ENCODE peak calls at places on chromosomes 6 and 20, in six cellular contexts. K is NCI-H1417, A is mesothelial cell of epicardium, R is aorta, U is cerebellar cortex, Q is adrenal gland. J is an unnamed sample.
A peak's percentile ranks its signal among the peaks of the same experiment; 100 is the strongest.

GRCh38 chr6:33217246-33217645 is 8.9 kb downstream of the RING1 start:
- DNase-seq in K (no peak), A (no peak), R (no peak), U (no peak), Q (no peak), J (no peak)

GRCh38 chr6:15062311-15063252 is 183.3 kb upstream of the JARID2 start:
- DNase-seq in K (no peak), A (no peak), R (no peak), U (no peak), Q (peak; percentile 7), J (no peak)

GRCh38 chr6:112806163-112806900 is 459.2 kb downstream of the RFPL4B start:
- DNase-seq in K (no peak), A (no peak), R (no peak), U (no peak), Q (no peak), J (no peak)

GRCh38 chr6:75076009-75076408 is 129.8 kb downstream of the COL12A1 start:
- DNase-seq in K (no peak), A (no peak), R (no peak), U (no peak), Q (no peak), J (no peak)

GRCh38 chr6:72728706-72729343 is 107.0 kb downstream of the KCNQ5 start:
- DNase-seq in K (no peak), A (no peak), R (no peak), U (no peak), Q (no peak), J (no peak)

GRCh38 chr6:116924245-116924644 is 47.2 kb downstream of the RFX6 start:
- DNase-seq in K (no peak), A (no peak), R (no peak), U (no peak), Q (no peak), J (no peak)

GRCh38 chr6:163347021-163347446 is 67.5 kb upstream of the QKI start:
- DNase-seq in K (no peak), A (no peak), R (no peak), U (no peak), Q (no peak), J (no peak)

GRCh38 chr6:119541132-119541905 is 191.8 kb upstream of the MAN1A1 start:
- DNase-seq in K (no peak), A (no peak), R (no peak), U (no peak), Q (no peak), J (no peak)

GRCh38 chr6:35427851-35428321 is 24.3 kb upstream of the FANCE start:
- DNase-seq in K (no peak), A (no peak), R (no peak), U (no peak), Q (no peak), J (no peak)

GRCh38 chr20:57372581-57373350 is 18.4 kb upstream of the RBM38 start:
- DNase-seq in K (no peak), A (no peak), R (no peak), U (no peak), Q (no peak), J (no peak)

GRCh38 chr6:107493158-107494057 is 3.5 kb downstream of the SOBP start:
- DNase-seq in K (peak; percentile 72), A (no peak), R (no peak), U (peak; percentile 47), Q (peak; percentile 28), J (no peak)

GRCh38 chr6:39484276-39484675 is 161.8 kb upstream of the KCNK16 start:
- DNase-seq in K (no peak), A (no peak), R (no peak), U (no peak), Q (no peak), J (no peak)

GRCh38 chr6:112037783-112038216 is 16.1 kb upstream of the CCN6 start:
- DNase-seq in K (no peak), A (no peak), R (peak; percentile 92), U (no peak), Q (peak; percentile 74), J (no peak)

GRCh38 chr20:34334654-34335407 is 28.2 kb upstream of the ITCH start:
- DNase-seq in K (no peak), A (no peak), R (no peak), U (no peak), Q (no peak), J (no peak)

GRCh38 chr20:51696304-51697118 is 71.7 kb downstream of the ATP9A start:
- DNase-seq in K (peak; percentile 64), A (peak; percentile 66), R (no peak), U (no peak), Q (no peak), J (no peak)

GRCh38 chr6:107488875-107489635 is 862 bp upstream of the SOBP start:
- DNase-seq in K (peak; percentile 81), A (peak; percentile 59), R (peak; percentile 56), U (peak; percentile 60), Q (peak; percentile 47), J (peak; percentile 69)

GRCh38 chr6:43771210-43771857 is 1.3 kb downstream of the VEGFA start:
- DNase-seq in K (peak; percentile 39), A (peak; percentile 70), R (peak; percentile 85), U (peak; percentile 55), Q (peak; percentile 78), J (peak; percentile 46)

GRCh38 chr20:46552460-46553420 is 2.3 kb upstream of the OCSTAMP start:
- DNase-seq in K (no peak), A (no peak), R (no peak), U (no peak), Q (no peak), J (no peak)

GRCh38 chr20:14643146-14643545 is 305.7 kb upstream of the FLRT3 start:
- DNase-seq in K (no peak), A (no peak), R (no peak), U (no peak), Q (no peak), J (no peak)

GRCh38 chr20:17863577-17864292 is 104.9 kb downstream of the SNX5 start:
- DNase-seq in K (peak; percentile 47), A (no peak), R (peak; percentile 28), U (no peak), Q (peak; percentile 92), J (no peak)

GRCh38 chr6:33671381-33672072 is 40.0 kb downstream of the UQCC2 start:
- DNase-seq in K (no peak), A (no peak), R (no peak), U (no peak), Q (no peak), J (no peak)

GRCh38 chr6:4403828-4404227 is 268.5 kb upstream of the ECI2 start:
- DNase-seq in K (no peak), A (no peak), R (no peak), U (no peak), Q (no peak), J (no peak)

GRCh38 chr6:42099340-42100028 is 42.9 kb downstream of the C6orf132 start:
- DNase-seq in K (no peak), A (no peak), R (no peak), U (no peak), Q (peak; percentile 63), J (no peak)

GRCh38 chr6:136319732-136320131 is 30.1 kb upstream of the BCLAF1 start:
- DNase-seq in K (no peak), A (no peak), R (no peak), U (no peak), Q (no peak), J (no peak)

J was measured in glutamatergic neuron.